ENCODE peak calls at places on chromosome 17, in six cellular contexts. One of them, this sample, is unnamed.

GRCh38 chr17:18070861-18071340 is 16.8 kb upstream of the DRG2 start:
- DNase-seq in A549: no peak
- DNase-seq in thyroid gland: peak
- DNase-seq in IMR-90: peak
- DNase-seq in tibial nerve: no peak
- DNase-seq in esophagus squamous epithelium: no peak
- DNase-seq in this sample: no peak

GRCh38 chr17:15451681-15452080 is 15.7 kb downstream of the CDRT4 start:
- DNase-seq in tibial nerve: no peak
- DNase-seq in esophagus squamous epithelium: no peak
- DNase-seq in IMR-90: no peak
- DNase-seq in thyroid gland: no peak
- DNase-seq in A549: no peak
- DNase-seq in this sample: no peak

GRCh38 chr17:7854851-7855642 is at the start of gene TMEM88:
- DNase-seq in A549: no peak
- DNase-seq in esophagus squamous epithelium: no peak
- DNase-seq in tibial nerve: no peak
- DNase-seq in thyroid gland: no peak
- DNase-seq in IMR-90: no peak
- DNase-seq in this sample: no peak

GRCh38 chr17:2906907-2907306 is 110.7 kb downstream of the RAP1GAP2 start:
- DNase-seq in tibial nerve: no peak
- DNase-seq in IMR-90: no peak
- DNase-seq in esophagus squamous epithelium: no peak
- DNase-seq in A549: no peak
- DNase-seq in thyroid gland: no peak
- DNase-seq in this sample: no peak

GRCh38 chr17:71237903-71238538 is 882.8 kb upstream of the SOX9 start:
- DNase-seq in IMR-90: peak
- DNase-seq in thyroid gland: no peak
- DNase-seq in A549: peak
- DNase-seq in esophagus squamous epithelium: no peak
- DNase-seq in tibial nerve: no peak
- DNase-seq in this sample: no peak

GRCh38 chr17:36183001-36183810 is 6.8 kb upstream of the TBC1D3B start:
- DNase-seq in esophagus squamous epithelium: no peak
- DNase-seq in tibial nerve: no peak
- DNase-seq in IMR-90: peak
- DNase-seq in thyroid gland: peak
- DNase-seq in A549: peak
- DNase-seq in this sample: peak

GRCh38 chr17:82737981-82738877 is 2.8 kb downstream of the FN3K start:
- DNase-seq in A549: no peak
- DNase-seq in IMR-90: peak
- DNase-seq in thyroid gland: no peak
- DNase-seq in esophagus squamous epithelium: no peak
- DNase-seq in tibial nerve: no peak
- DNase-seq in this sample: no peak

GRCh38 chr17:13273744-13274295 is 256.0 kb upstream of the ELAC2 start:
- DNase-seq in tibial nerve: no peak
- DNase-seq in A549: no peak
- DNase-seq in IMR-90: peak
- DNase-seq in thyroid gland: no peak
- DNase-seq in esophagus squamous epithelium: no peak
- DNase-seq in this sample: no peak

GRCh38 chr17:49031965-49032928 is 35.1 kb downstream of the IGF2BP1 start:
- DNase-seq in esophagus squamous epithelium: no peak
- DNase-seq in IMR-90: peak
- DNase-seq in tibial nerve: no peak
- DNase-seq in A549: peak
- DNase-seq in thyroid gland: peak
- DNase-seq in this sample: no peak

GRCh38 chr17:17208013-17208412 is 1.9 kb upstream of the PLD6 start:
- DNase-seq in IMR-90: no peak
- DNase-seq in tibial nerve: no peak
- DNase-seq in A549: no peak
- DNase-seq in esophagus squamous epithelium: no peak
- DNase-seq in thyroid gland: no peak
- DNase-seq in this sample: no peak

GRCh38 chr17:7167832-7168231 is 11.3 kb downstream of the ASGR1 start:
- DNase-seq in IMR-90: no peak
- DNase-seq in thyroid gland: no peak
- DNase-seq in esophagus squamous epithelium: no peak
- DNase-seq in A549: no peak
- DNase-seq in tibial nerve: no peak
- DNase-seq in this sample: no peak

GRCh38 chr17:29958947-29959657 is 17.7 kb downstream of the EFCAB5 start:
- DNase-seq in IMR-90: peak
- DNase-seq in tibial nerve: no peak
- DNase-seq in esophagus squamous epithelium: no peak
- DNase-seq in A549: no peak
- DNase-seq in thyroid gland: no peak
- DNase-seq in this sample: no peak

GRCh38 chr17:4566785-4567184 is 6.4 kb upstream of the GGT6 start:
- DNase-seq in A549: peak
- DNase-seq in IMR-90: peak
- DNase-seq in thyroid gland: peak
- DNase-seq in esophagus squamous epithelium: no peak
- DNase-seq in tibial nerve: no peak
- DNase-seq in this sample: no peak

GRCh38 chr17:69828087-69828486 is 246.9 kb upstream of the KCNJ16 start:
- DNase-seq in A549: no peak
- DNase-seq in thyroid gland: peak
- DNase-seq in IMR-90: peak
- DNase-seq in esophagus squamous epithelium: no peak
- DNase-seq in tibial nerve: no peak
- DNase-seq in this sample: no peak

GRCh38 chr17:438191-438590 is 85.6 kb upstream of the RPH3AL start:
- DNase-seq in IMR-90: no peak
- DNase-seq in A549: no peak
- DNase-seq in tibial nerve: no peak
- DNase-seq in thyroid gland: no peak
- DNase-seq in esophagus squamous epithelium: no peak
- DNase-seq in this sample: no peak
- TF ChIP-seq CTCF in IMR-90: no peak
- TF ChIP-seq CTCF in A549: no peak
- TF ChIP-seq CTCF in tibial nerve: no peak
- TF ChIP-seq CTCF in thyroid gland: no peak
- TF ChIP-seq CTCF in esophagus squamous epithelium: no peak
- TF ChIP-seq CTCF in this sample: no peak

GRCh38 chr17:19237389-19238166 is 412 bp downstream of the EPN2 start:
- DNase-seq in esophagus squamous epithelium: no peak
- DNase-seq in IMR-90: no peak
- DNase-seq in tibial nerve: peak
- DNase-seq in A549: peak
- DNase-seq in thyroid gland: peak
- DNase-seq in this sample: peak
- TF ChIP-seq POLR2A in esophagus squamous epithelium: peak
- TF ChIP-seq POLR2A in IMR-90: no peak
- TF ChIP-seq POLR2A in tibial nerve: peak
- TF ChIP-seq POLR2A in A549: peak
- TF ChIP-seq POLR2A in thyroid gland: no peak
- TF ChIP-seq POLR2A in this sample: no peak

GRCh38 chr17:81081217-81081616 is 46.3 kb downstream of the BAIAP2 start:
- DNase-seq in thyroid gland: no peak
- DNase-seq in tibial nerve: no peak
- DNase-seq in esophagus squamous epithelium: no peak
- DNase-seq in A549: no peak
- DNase-seq in IMR-90: no peak
- DNase-seq in this sample: no peak

GRCh38 chr17:81084691-81085419 is 49.9 kb downstream of the BAIAP2 start:
- DNase-seq in tibial nerve: no peak
- DNase-seq in esophagus squamous epithelium: no peak
- DNase-seq in A549: no peak
- DNase-seq in thyroid gland: peak
- DNase-seq in IMR-90: no peak
- DNase-seq in this sample: no peak

GRCh38 chr17:81082177-81083073 is 47.5 kb downstream of the BAIAP2 start:
- DNase-seq in tibial nerve: no peak
- DNase-seq in esophagus squamous epithelium: no peak
- DNase-seq in IMR-90: no peak
- DNase-seq in thyroid gland: peak
- DNase-seq in A549: no peak
- DNase-seq in this sample: peak

GRCh38 chr17:81081619-81082176 is 46.7 kb downstream of the BAIAP2 start:
- DNase-seq in tibial nerve: no peak
- DNase-seq in esophagus squamous epithelium: no peak
- DNase-seq in thyroid gland: no peak
- DNase-seq in IMR-90: no peak
- DNase-seq in A549: no peak
- DNase-seq in this sample: no peak

GRCh38 chr17:81083125-81083765 is 48.3 kb downstream of the BAIAP2 start:
- DNase-seq in A549: no peak
- DNase-seq in tibial nerve: no peak
- DNase-seq in esophagus squamous epithelium: no peak
- DNase-seq in thyroid gland: peak
- DNase-seq in IMR-90: no peak
- DNase-seq in this sample: peak
- H3K27ac ChIP-seq in A549: no peak
- H3K27ac ChIP-seq in tibial nerve: peak
- H3K27ac ChIP-seq in esophagus squamous epithelium: peak
- H3K27ac ChIP-seq in thyroid gland: peak
- H3K27ac ChIP-seq in IMR-90: no peak
- H3K27ac ChIP-seq in this sample: peak

GRCh38 chr17:10687497-10687896 is 9.8 kb downstream of the SCO1 start:
- DNase-seq in A549: no peak
- DNase-seq in tibial nerve: no peak
- DNase-seq in esophagus squamous epithelium: no peak
- DNase-seq in IMR-90: no peak
- DNase-seq in thyroid gland: no peak
- DNase-seq in this sample: no peak

GRCh38 chr17:10681866-10682446 is 15.4 kb downstream of the SCO1 start:
- DNase-seq in A549: no peak
- DNase-seq in esophagus squamous epithelium: no peak
- DNase-seq in IMR-90: peak
- DNase-seq in thyroid gland: no peak
- DNase-seq in tibial nerve: no peak
- DNase-seq in this sample: no peak

GRCh38 chr17:10683853-10684252 is 13.5 kb downstream of the SCO1 start:
- DNase-seq in tibial nerve: no peak
- DNase-seq in esophagus squamous epithelium: no peak
- DNase-seq in IMR-90: peak
- DNase-seq in thyroid gland: no peak
- DNase-seq in A549: peak
- DNase-seq in this sample: no peak
- TF ChIP-seq CTCF in tibial nerve: no peak
- TF ChIP-seq CTCF in esophagus squamous epithelium: no peak
- TF ChIP-seq CTCF in IMR-90: peak
- TF ChIP-seq CTCF in thyroid gland: no peak
- TF ChIP-seq CTCF in A549: peak
- TF ChIP-seq CTCF in this sample: no peak

GRCh38 chr17:43020030-43020621 is 2.1 kb downstream of the VAT1 start:
- DNase-seq in thyroid gland: no peak
- DNase-seq in esophagus squamous epithelium: no peak
- DNase-seq in A549: no peak
- DNase-seq in IMR-90: no peak
- DNase-seq in tibial nerve: no peak
- DNase-seq in this sample: no peak
- TF ChIP-seq POLR2A in thyroid gland: no peak
- TF ChIP-seq POLR2A in esophagus squamous epithelium: no peak
- TF ChIP-seq POLR2A in A549: no peak
- TF ChIP-seq POLR2A in IMR-90: no peak
- TF ChIP-seq POLR2A in tibial nerve: no peak
- TF ChIP-seq POLR2A in this sample: no peak

This sample was measured in breast epithelium.